ENCODE peak calls at places on chromosomes 7 and 10, in ten cellular contexts. H is BE2C; B is upper lobe of right lung; P is A549; A is thyroid gland; D is adipocyte; E is hepatocyte; X is GM12878; R is AG09309; I is naive thymus-derived CD4-positive, alpha-beta T cell. O is an unnamed sample.

GRCh38 chr7:133690740-133691139 is 436.4 kb upstream of the LRGUK start:
- DNase-seq in A (no peak), X (no peak), P (no peak), B (no peak), E (no peak), R (no peak), H (no peak), I (no peak), D (no peak), O (no peak)

GRCh38 chr7:81574723-81575326 is 195.0 kb downstream of the HGF start:
- DNase-seq in A (no peak), X (no peak), B (no peak), H (no peak), P (no peak), I (no peak), R (no peak), D (no peak), E (no peak), O (no peak)

GRCh38 chr7:52775881-52776280 is 259.6 kb upstream of the POM121L12 start:
- DNase-seq in X (no peak), B (no peak), A (no peak), E (no peak), H (no peak), R (no peak), D (no peak), I (no peak), P (no peak), O (no peak)

GRCh38 chr10:17430647-17431355 is 23.6 kb downstream of the ST8SIA6 start:
- DNase-seq in P (peak), B (peak), A (peak), R (peak), D (peak), E (peak), I (peak), H (peak), X (no peak), O (peak)

GRCh38 chr10:71717756-71718065 is 1.9 kb downstream of the C10orf105 start:
- DNase-seq in B (no peak), X (no peak), H (no peak), A (no peak), R (no peak), I (no peak), E (no peak), P (no peak), D (peak), O (no peak)

GRCh38 chr10:79025113-79025832 is 43.5 kb upstream of the ZMIZ1 start:
- DNase-seq in A (no peak), E (no peak), P (no peak), B (peak), X (no peak), R (no peak), D (no peak), I (peak), H (peak), O (no peak)

GRCh38 chr7:11743016-11743415 is 89.0 kb downstream of the THSD7A start:
- DNase-seq in R (no peak), I (no peak), H (no peak), P (no peak), X (no peak), A (no peak), E (no peak), B (no peak), D (no peak), O (no peak)

GRCh38 chr10:92544296-92544695 is 29.6 kb downstream of the IDE start:
- DNase-seq in E (no peak), P (no peak), H (no peak), R (peak), A (no peak), X (peak), B (no peak), I (no peak), D (peak), O (no peak)

GRCh38 chr7:1055084-1055450 is 10.7 kb downstream of the GPR146 start:
- DNase-seq in I (peak), X (no peak), A (peak), D (no peak), H (peak), P (no peak), B (peak), R (no peak), E (peak), O (no peak)

GRCh38 chr10:125868372-125868975 is 12.6 kb downstream of the DHX32 start:
- DNase-seq in A (no peak), R (peak), D (peak), B (no peak), E (peak), I (peak), H (no peak), X (no peak), P (peak), O (no peak)

GRCh38 chr7:134460000-134460399 is 1.1 kb upstream of the AKR1B1 start:
- DNase-seq in E (no peak), H (no peak), P (peak), B (no peak), I (no peak), R (no peak), D (no peak), A (peak), X (no peak), O (no peak)

GRCh38 chr10:63596924-63597323 is 75.7 kb downstream of the REEP3 start:
- DNase-seq in D (no peak), R (no peak), A (no peak), P (no peak), E (no peak), I (no peak), X (no peak), H (no peak), B (no peak), O (no peak)

GRCh38 chr7:87671-88070 is 104.7 kb upstream of the FAM20C start:
- DNase-seq in H (no peak), B (no peak), E (peak), D (no peak), X (no peak), A (no peak), I (no peak), P (no peak), R (no peak), O (no peak)

GRCh38 chr7:141362580-141363435 is 188.4 kb upstream of the AGK start:
- DNase-seq in D (peak), I (no peak), X (no peak), A (peak), B (no peak), R (peak), H (peak), P (peak), E (peak), O (peak)

GRCh38 chr7:29573594-29573993 is 10.0 kb downstream of the PRR15 start:
- DNase-seq in P (no peak), D (no peak), H (no peak), A (no peak), E (no peak), X (no peak), I (no peak), R (no peak), B (no peak), O (no peak)

GRCh38 chr10:128071417-128071782 is 54.8 kb downstream of the MKI67 start:
- DNase-seq in R (no peak), P (no peak), A (no peak), E (no peak), H (no peak), D (no peak), X (no peak), I (no peak), B (peak), O (no peak)

GRCh38 chr7:152369518-152369917 is 66.3 kb downstream of the KMT2C start:
- DNase-seq in D (no peak), E (no peak), A (no peak), R (no peak), X (no peak), I (no peak), B (no peak), P (no peak), H (no peak), O (no peak)

GRCh38 chr7:51034531-51035264 is 252.0 kb upstream of the GRB10 start:
- DNase-seq in I (no peak), R (peak), E (peak), A (no peak), B (no peak), D (peak), H (no peak), P (no peak), X (no peak), O (peak)

GRCh38 chr10:32317795-32318194 is 29.2 kb downstream of the EPC1 start:
- DNase-seq in P (no peak), B (no peak), E (no peak), H (no peak), R (no peak), I (no peak), A (no peak), D (no peak), X (peak), O (no peak)

GRCh38 chr7:80637453-80637852 is 989 bp upstream of the CD36 start:
- DNase-seq in X (no peak), R (no peak), B (no peak), D (no peak), P (no peak), E (no peak), A (no peak), I (no peak), H (no peak), O (no peak)

GRCh38 chr7:27181176-27181520 is 3.9 kb downstream of the HOXA11 start:
- DNase-seq in X (no peak), B (peak), D (no peak), A (no peak), R (no peak), I (no peak), H (no peak), P (no peak), E (no peak), O (no peak)

GRCh38 chr7:27183682-27184341 is 1.2 kb downstream of the HOXA11 start:
- DNase-seq in X (no peak), R (no peak), A (no peak), I (no peak), E (no peak), B (peak), H (no peak), P (no peak), D (no peak), O (no peak)

GRCh38 chr7:27181795-27182275 is 3.2 kb downstream of the HOXA11 start:
- DNase-seq in X (no peak), A (no peak), B (peak), I (no peak), D (no peak), P (no peak), E (no peak), H (no peak), R (no peak), O (no peak)

GRCh38 chr7:27182861-27183681 is 2.0 kb downstream of the HOXA11 start:
- DNase-seq in A (no peak), P (no peak), I (no peak), B (peak), D (no peak), H (no peak), X (no peak), R (no peak), E (no peak), O (no peak)

DNA sequence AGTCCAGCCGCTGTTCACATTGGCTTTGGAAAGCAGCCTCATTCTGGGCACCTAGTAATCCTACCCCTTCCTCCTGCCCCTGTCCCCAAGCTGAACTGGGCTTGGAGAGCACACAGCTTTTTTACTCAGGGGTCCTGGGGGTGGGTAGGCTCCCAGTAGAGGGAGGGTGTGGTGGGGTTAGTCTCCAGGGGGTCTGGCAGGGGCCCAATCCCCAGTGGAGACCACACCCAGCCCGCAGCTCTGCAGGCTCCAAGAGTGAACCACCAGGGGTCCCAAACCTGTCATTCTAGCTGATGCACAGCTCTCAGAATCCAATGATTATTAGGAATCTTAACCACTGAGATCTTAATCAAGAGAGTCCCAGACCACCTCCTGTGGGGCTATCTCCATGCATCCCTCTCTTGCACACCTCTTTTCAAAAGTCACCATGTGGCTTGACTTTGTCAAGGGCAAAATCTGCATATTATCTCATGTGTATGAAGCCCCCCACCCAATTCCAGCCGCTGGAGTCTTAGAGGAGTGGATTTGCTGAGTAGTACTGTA is 2.7 kb downstream of the HOXA11 start:
- DNase-seq in A (no peak), I (no peak), R (no peak), E (no peak), P (no peak), X (no peak), B (no peak), H (no peak), D (no peak), O (no peak)
- H3K4me3 ChIP-seq in A (no peak), I (no peak), R (peak), E (no peak), P (no peak), X (no peak), B (no peak), H (no peak), D (no peak), O (peak)

DNA sequence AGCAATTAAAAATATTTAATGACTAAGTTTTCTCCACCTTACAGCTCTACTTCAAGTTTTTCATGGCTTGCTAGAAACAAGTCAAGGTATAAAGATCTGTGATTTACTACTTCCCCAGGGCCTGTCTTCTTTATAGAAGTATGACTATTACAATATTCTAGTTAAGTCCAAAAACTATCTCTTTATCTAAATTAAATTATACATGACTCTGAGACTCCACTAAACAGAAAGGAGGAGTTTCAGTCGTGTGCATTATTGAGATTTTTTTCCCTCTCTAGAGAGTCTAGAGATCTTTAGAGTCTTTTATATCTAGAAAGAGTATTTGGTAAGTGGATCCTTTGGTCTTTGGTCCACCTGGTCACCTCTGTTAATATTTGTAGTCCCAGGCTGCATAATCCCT is 100.7 kb downstream of the SEMA3E start:
- DNase-seq in P (no peak), I (no peak), R (no peak), D (no peak), X (no peak), A (no peak), E (no peak), B (no peak), H (no peak), O (no peak)
- H3K4me3 ChIP-seq in P (no peak), I (no peak), R (no peak), D (no peak), X (no peak), A (no peak), E (no peak), B (no peak), H (no peak), O (no peak)

GRCh38 chr10:26215534-26215922 is 1.0 kb upstream of the GAD2 start:
- DNase-seq in P (no peak), H (no peak), D (no peak), I (no peak), E (peak), A (no peak), R (no peak), X (no peak), B (no peak), O (no peak)
- H3K4me3 ChIP-seq in P (peak), H (no peak), D (no peak), I (no peak), E (no peak), A (no peak), R (no peak), X (no peak), B (no peak), O (no peak)

GRCh38 chr7:25952277-25953057 is 199.5 kb upstream of the NFE2L3 start:
- DNase-seq in B (no peak), H (no peak), A (no peak), E (peak), X (no peak), D (no peak), P (no peak), R (no peak), I (no peak), O (no peak)
- H3K4me3 ChIP-seq in B (peak), H (no peak), A (no peak), E (no peak), X (no peak), D (peak), P (no peak), R (no peak), I (no peak), O (no peak)

GRCh38 chr7:32428546-32428945 is 61.6 kb downstream of the LSM5 start:
- DNase-seq in H (peak), A (no peak), B (no peak), X (no peak), E (no peak), D (no peak), P (no peak), R (no peak), I (no peak), O (no peak)
- H3K4me3 ChIP-seq in H (peak), A (no peak), B (no peak), X (no peak), E (no peak), D (no peak), P (no peak), R (no peak), I (no peak), O (no peak)